ENCODE peak calls at places on chromosomes 5 and 9, in six cellular contexts. L is brain microvascular endothelial cell, I is fibroblast of mammary gland, J is tibial nerve, A is GM12878, Q is cardiac muscle cell. N is an unnamed sample.

GRCh38 chr9:13213337-13213736 is 66.2 kb downstream of the MPDZ start:
- DNase-seq in A (no peak), L (no peak), Q (no peak), I (peak; percentile 52), J (no peak), N (peak; percentile 31)

GRCh38 chr5:156655732-156656131 is 194.4 kb upstream of the PPP1R2B start:
- DNase-seq in I (no peak), L (no peak), J (no peak), Q (no peak), A (no peak), N (no peak)

GRCh38 chr9:104075801-104076753 is 18.0 kb upstream of the SMC2 start:
- DNase-seq in Q (no peak), I (peak; percentile 87), L (peak; percentile 77), J (no peak), A (no peak), N (peak; percentile 61)

GRCh38 chr5:176692835-176693476 is 45.7 kb downstream of the TSPAN17 start:
- DNase-seq in A (no peak), J (no peak), I (no peak), Q (no peak), L (no peak), N (no peak)

GRCh38 chr9:123642291-123643278 is 286.6 kb downstream of the CRB2 start:
- DNase-seq in Q (peak; percentile 88), J (peak; percentile 38), A (no peak), I (no peak), L (peak; percentile 28), N (peak; percentile 12)

GRCh38 chr5:123035320-123035949 is 1.1 kb downstream of the PPIC start:
- DNase-seq in A (no peak), L (peak; percentile 25), I (peak; percentile 53), Q (peak; percentile 64), J (peak; percentile 32), N (peak; percentile 61)

GRCh38 chr9:93048706-93049448 is 9.6 kb upstream of the SUSD3 start:
- DNase-seq in A (no peak), I (no peak), Q (no peak), L (no peak), J (no peak), N (no peak)

GRCh38 chr5:175809531-175810121 is 61.8 kb upstream of the CPLX2 start:
- DNase-seq in J (no peak), I (peak; percentile 80), A (no peak), Q (no peak), L (peak; percentile 69), N (no peak)

GRCh38 chr9:122134822-122135528 is 24.6 kb downstream of the NDUFA8 start:
- DNase-seq in I (no peak), L (peak; percentile 17), Q (no peak), A (no peak), J (no peak), N (no peak)

GRCh38 chr5:124634820-124635323 is 111.6 kb downstream of the ZNF608 start:
- DNase-seq in A (no peak), L (no peak), Q (no peak), I (peak; percentile 83), J (no peak), N (peak; percentile 67)

GRCh38 chr9:99037768-99038167 is 67.1 kb upstream of the TGFBR1 start:
- DNase-seq in A (no peak), I (no peak), J (no peak), L (no peak), Q (no peak), N (no peak)

GRCh38 chr5:134240421-134240962 is 14.6 kb upstream of the PPP2CA start:
- DNase-seq in J (no peak), I (peak; percentile 67), Q (peak; percentile 72), A (no peak), L (peak; percentile 77), N (peak; percentile 72)

GRCh38 chr5:35026280-35026840 is 21.4 kb downstream of the AGXT2 start:
- DNase-seq in A (no peak), I (no peak), J (no peak), L (no peak), Q (no peak), N (no peak)

GRCh38 chr9:90107864-90108263 is 503.1 kb downstream of the GADD45G start:
- DNase-seq in J (no peak), L (no peak), A (no peak), I (peak; percentile 30), Q (no peak), N (no peak)

GRCh38 chr5:123117989-123118388 is 28.9 kb downstream of the PRDM6 start:
- DNase-seq in Q (no peak), J (no peak), L (no peak), I (no peak), A (no peak), N (peak; percentile 43)

GRCh38 chr5:160071521-160072299 is 47.5 kb downstream of the PWWP2A start:
- DNase-seq in A (no peak), Q (peak; percentile 18), I (peak; percentile 17), J (no peak), L (no peak), N (no peak)

GRCh38 chr5:73256462-73257260 is 83.7 kb downstream of the TMEM174 start:
- DNase-seq in Q (no peak), L (no peak), I (peak; percentile 41), J (no peak), A (no peak), N (peak; percentile 95)

GRCh38 chr9:118059520-118060278 is 355.5 kb downstream of the TLR4 start:
- DNase-seq in A (no peak), Q (peak; percentile 84), I (peak; percentile 15), L (peak; percentile 1), J (peak; percentile 12), N (peak; percentile 23)

GRCh38 chr5:119255571-119256356 is 100.1 kb upstream of the TNFAIP8 start:
- DNase-seq in L (no peak), Q (no peak), I (peak; percentile 48), J (no peak), A (no peak), N (peak; percentile 68)

GRCh38 chr5:99061711-99062110 is 132.9 kb upstream of the CHD1 start:
- DNase-seq in A (no peak), I (peak; percentile 88), L (peak; percentile 48), J (no peak), Q (no peak), N (peak; percentile 77)

GRCh38 chr5:65506961-65507360 is 25.2 kb upstream of the ADAMTS6 start:
- DNase-seq in J (no peak), L (peak; percentile 14), A (no peak), I (peak; percentile 85), Q (no peak), N (peak; percentile 10)

GRCh38 chr5:170755679-170756456 is 27.7 kb upstream of the GABRP start:
- DNase-seq in A (no peak), L (no peak), Q (no peak), I (no peak), J (no peak), N (peak; percentile 58)

GRCh38 chr5:139855946-139856540 is 60.4 kb downstream of the PSD2 start:
- DNase-seq in Q (no peak), L (no peak), J (no peak), I (no peak), A (no peak), N (no peak)

DNA sequence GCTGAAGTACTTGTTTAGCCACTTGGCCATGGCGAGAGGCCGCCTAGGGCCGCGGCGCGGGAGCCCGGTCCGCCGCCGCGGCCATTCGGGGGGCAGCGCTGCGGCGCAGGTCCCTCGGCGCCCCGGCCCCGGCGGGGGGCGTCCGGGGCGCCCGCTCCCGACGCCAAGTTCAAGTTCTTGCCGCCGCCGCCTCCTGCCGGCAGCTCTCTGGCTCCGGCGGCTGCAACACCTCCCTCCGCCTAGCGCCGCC is 486 bp downstream of the SHB start:
- DNase-seq in Q (peak; percentile 69), J (no peak), L (no peak), I (no peak), A (no peak), N (no peak)
- TF ChIP-seq CTCF in Q (peak; percentile 51), J (no peak), L (peak; percentile 59), I (no peak), A (peak; percentile 45), N (peak; percentile 70)

DNA sequence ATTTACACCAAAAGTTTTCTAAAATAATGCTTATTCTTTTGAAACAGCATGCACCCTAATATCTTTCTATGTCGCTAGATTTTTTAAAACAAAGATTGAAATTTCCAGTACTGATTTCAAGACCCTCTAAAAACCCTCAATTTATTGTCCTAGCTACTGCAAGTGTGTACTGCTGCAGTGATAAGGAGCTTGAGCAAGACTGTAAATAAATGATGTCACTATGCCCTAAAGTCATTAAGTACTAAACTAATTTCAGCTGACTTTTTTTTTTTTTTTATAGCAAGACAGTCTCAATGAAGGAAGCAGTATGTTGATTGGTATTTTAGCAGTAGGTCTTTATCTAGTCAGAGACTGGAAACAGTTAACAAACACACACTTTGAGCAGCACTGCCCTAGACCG is 12.2 kb upstream of the MIER3 start:
- DNase-seq in I (no peak), J (no peak), A (no peak), L (no peak), Q (no peak), N (peak; percentile 60)
- H3K4me3 ChIP-seq in I (no peak overlapping the region), J (no peak overlapping the region), A (no peak overlapping the region), L (no peak overlapping the region), Q (no peak overlapping the region), N (no peak overlapping the region)

DNA sequence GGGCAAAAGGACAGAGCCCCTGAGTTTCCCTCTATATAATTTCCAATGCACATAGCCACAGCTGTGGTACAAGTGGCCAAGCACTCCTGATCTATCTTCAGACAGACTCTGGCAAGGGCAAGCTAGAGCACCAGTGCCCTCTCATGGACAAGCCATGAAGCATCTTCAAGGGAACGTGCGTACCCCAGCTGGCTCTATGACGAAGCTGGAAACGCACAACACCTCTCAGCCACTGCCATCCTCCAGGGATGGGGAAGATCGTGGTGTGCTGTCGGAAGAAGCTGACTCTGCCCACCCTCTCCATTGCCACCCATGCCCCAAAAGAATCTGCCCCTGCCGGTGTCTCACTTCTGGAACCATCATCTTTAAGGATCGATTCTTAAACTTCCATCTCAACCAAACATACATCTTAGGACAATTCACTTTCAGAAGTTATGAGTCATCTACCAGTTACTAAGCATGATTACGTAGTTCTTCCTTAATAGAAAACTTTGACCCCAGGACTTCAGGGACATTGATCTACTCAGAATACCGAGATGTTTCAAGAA is 482.9 kb downstream of the AGTPBP1 start:
- DNase-seq in I (peak; percentile 68), J (peak; percentile 66), L (peak; percentile 74), Q (peak; percentile 77), A (peak; percentile 20), N (peak; percentile 70)
- TF ChIP-seq CTCF in I (peak; percentile 69), J (peak; percentile 47), L (peak; percentile 81), Q (peak; percentile 80), A (peak; percentile 82), N (peak; percentile 93)

GRCh38 chr9:18467696-18468095 is 6.3 kb upstream of the ADAMTSL1 start:
- DNase-seq in A (no peak), I (no peak), L (no peak), Q (no peak), J (no peak), N (no peak)

GRCh38 chr9:18472915-18473314 is 1.0 kb upstream of the ADAMTSL1 start:
- DNase-seq in Q (peak; percentile 40), J (no peak), A (no peak), I (peak; percentile 58), L (no peak), N (no peak)

GRCh38 chr9:18474778-18475177 is 825 bp downstream of the ADAMTSL1 start:
- DNase-seq in L (peak; percentile 30), A (no peak), I (peak; percentile 63), J (no peak), Q (no peak), N (no peak)

GRCh38 chr9:18473551-18474279 is at the start of gene ADAMTSL1:
- DNase-seq in J (peak; percentile 21), Q (peak; percentile 82), L (peak; percentile 83), A (no peak), I (peak; percentile 89), N (no peak)

DNA sequence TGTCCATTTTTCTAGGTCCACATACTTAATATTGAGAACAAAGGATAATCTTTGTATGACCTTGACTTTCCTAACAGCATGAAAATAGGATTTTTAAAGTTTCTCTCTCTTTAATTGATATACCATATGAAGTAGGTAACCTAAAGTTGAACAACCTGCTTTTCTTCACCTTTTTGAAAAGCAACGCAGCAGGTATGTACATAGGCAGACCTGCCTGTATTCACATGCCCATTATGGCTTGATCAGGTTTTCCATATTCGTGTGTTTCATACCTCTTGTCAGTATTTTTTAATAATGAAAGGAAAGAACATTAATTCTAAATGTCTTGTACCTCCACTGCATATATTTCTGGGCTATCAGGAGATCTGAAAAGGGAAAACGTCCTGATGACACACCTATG is 1.5 kb upstream of the ADAMTSL1 start:
- DNase-seq in I (no peak), A (no peak), J (no peak), L (no peak), Q (no peak), N (peak; percentile 52)
- H3K4me3 ChIP-seq in I (peak overlapping the region; percentile 89), A (no peak overlapping the region), J (no peak overlapping the region), L (no peak overlapping the region), Q (peak overlapping the region; percentile 31), N (no peak overlapping the region)

N was measured in bronchial epithelial cell.